ENCODE peak calls at places on chromosomes 5 and 9, in four cellular contexts. B is psoas muscle, S is endothelial cell, N is right atrium auricular region. Z is an unnamed sample.

GRCh38 chr5:172186114-172186695 is 1.8 kb downstream of the STK10 start:
- DNase-seq in B (no peak), S (no peak), N (no peak), Z (no peak)

GRCh38 chr5:53368966-53369605 is 111.3 kb upstream of the FST start:
- DNase-seq in B (no peak), N (no peak), S (no peak), Z (no peak)

GRCh38 chr5:1538741-1539392 is 15.1 kb upstream of the LPCAT1 start:
- DNase-seq in S (no peak), B (no peak), N (no peak), Z (no peak)

GRCh38 chr9:136152931-136153330 is 34.3 kb upstream of the TMEM250 start:
- DNase-seq in N (no peak), B (no peak), S (no peak), Z (no peak)

GRCh38 chr9:113463418-113464285 is at the start of gene RGS3:
- DNase-seq in S (peak; percentile 43), N (peak; percentile 59), B (peak; percentile 77), Z (peak; percentile 77)

GRCh38 chr9:121620777-121621437 is 30.5 kb upstream of the DAB2IP start:
- DNase-seq in N (no peak), B (no peak), S (peak; percentile 44), Z (no peak)

GRCh38 chr9:78831726-78832125 is 534.8 kb downstream of the PSAT1 start:
- DNase-seq in B (no peak), N (no peak), S (no peak), Z (no peak)

GRCh38 chr9:134558124-134558805 is 83.3 kb upstream of the COL5A1 start:
- DNase-seq in N (no peak), S (no peak), B (peak; percentile 10), Z (peak; percentile 43)

GRCh38 chr9:69898714-69899209 is 78.1 kb downstream of the CFAP95 start:
- DNase-seq in B (no peak), S (no peak), N (no peak), Z (no peak)

GRCh38 chr5:7805379-7805778 is 45.6 kb downstream of the CFAP90 start:
- DNase-seq in N (no peak), B (no peak), S (peak; percentile 49), Z (no peak)

GRCh38 chr5:11655681-11656080 is 248.6 kb downstream of the CTNND2 start:
- DNase-seq in B (no peak), N (no peak), S (no peak), Z (no peak)

GRCh38 chr9:86464242-86464641 is 110.0 kb upstream of the TUT7 start:
- DNase-seq in N (no peak), B (no peak), S (no peak), Z (no peak)

GRCh38 chr9:135704366-135704947 is 2.5 kb downstream of the KCNT1 start:
- DNase-seq in S (no peak), B (no peak), N (no peak), Z (no peak)

GRCh38 chr5:132132138-132132537 is 58.5 kb downstream of the CSF2 start:
- DNase-seq in N (no peak), S (no peak), B (no peak), Z (no peak)

GRCh38 chr5:132138260-132138659 is 64.7 kb downstream of the CSF2 start:
- DNase-seq in B (no peak), N (no peak), S (no peak), Z (no peak)

GRCh38 chr5:132136906-132137305 is 63.3 kb downstream of the CSF2 start:
- DNase-seq in S (no peak), N (no peak), B (no peak), Z (no peak)

GRCh38 chr5:132130918-132131715 is 57.5 kb downstream of the CSF2 start:
- DNase-seq in N (no peak), S (no peak), B (no peak), Z (no peak)

GRCh38 chr5:132134384-132134783 is 60.8 kb downstream of the CSF2 start:
- DNase-seq in S (no peak), N (no peak), B (no peak), Z (no peak)
- TF ChIP-seq CTCF in S (peak; percentile 57), N (no peak), B (peak; percentile 8), Z (peak; percentile 52)

GRCh38 chr5:139633295-139634027 is 14.7 kb upstream of the CXXC5 start:
- DNase-seq in S (peak; percentile 70), B (peak; percentile 85), N (peak; percentile 74), Z (no peak)
- TF ChIP-seq CTCF in S (peak; percentile 91), B (peak; percentile 99), N (peak; percentile 98), Z (peak; percentile 98)

DNA sequence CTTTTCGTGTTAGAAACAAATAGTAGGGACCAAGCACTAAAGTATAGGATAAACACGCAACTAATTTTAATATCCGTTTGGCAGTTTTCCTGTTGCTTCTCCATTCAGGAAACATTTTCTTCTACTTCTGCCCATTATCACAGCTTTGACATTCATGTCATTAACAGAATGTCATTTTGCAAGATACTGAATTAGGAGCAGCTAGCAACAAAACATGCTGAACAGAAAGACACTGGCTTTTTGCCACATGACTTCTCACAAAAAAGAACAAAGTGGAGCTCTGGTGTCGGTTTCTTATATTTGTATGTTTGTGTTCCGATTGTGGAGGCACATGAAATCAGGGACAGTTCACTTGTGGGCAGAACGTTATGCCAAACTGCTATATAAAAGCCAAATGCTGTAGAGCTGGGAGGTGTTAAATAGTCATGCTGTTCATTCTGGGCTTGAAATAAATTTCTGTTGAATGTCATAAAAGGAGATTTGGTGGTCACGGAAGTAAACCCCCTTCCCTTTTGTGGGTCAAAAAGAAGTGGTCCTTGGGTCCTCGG is 153.9 kb downstream of the CD180 start:
- DNase-seq in S (no peak), B (no peak), N (no peak), Z (no peak)
- TF ChIP-seq CTCF in S (no peak), B (no peak), N (no peak), Z (no peak)

DNA sequence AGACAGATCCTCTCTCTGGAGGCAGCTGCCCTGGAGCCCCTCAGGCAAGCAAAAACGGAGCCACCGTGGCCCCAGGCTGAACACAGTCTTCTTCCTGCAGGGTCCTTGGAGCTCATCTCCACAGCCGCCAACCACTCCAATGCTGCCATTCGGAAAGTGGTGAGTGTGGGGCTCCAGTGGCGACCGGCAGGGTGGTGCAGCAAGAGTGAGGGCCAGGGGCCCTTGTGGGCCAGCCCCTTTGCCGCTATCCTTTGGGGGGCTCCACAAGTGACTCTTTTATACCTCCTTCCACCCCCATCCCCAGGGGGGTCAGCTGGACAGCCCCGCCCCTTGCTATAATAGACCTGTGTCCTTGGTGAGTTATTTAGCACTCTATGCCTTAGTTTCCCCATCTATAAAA is 47.4 kb upstream of the SUSD3 start:
- DNase-seq in B (peak; percentile 8), N (no peak), S (no peak), Z (peak; percentile 58)
- TF ChIP-seq CTCF in B (no peak), N (no peak), S (no peak), Z (no peak)

Z was measured in type B pancreatic cell.